ENCODE peak calls at places on chromosome 12, in four cellular contexts. F, E, D and M are unnamed samples.

GRCh38 chr12:108117163-108117849 is 11.8 kb upstream of the WSCD2 start:
- DNase-seq in F (no peak), E (no peak), D (no peak), M (peak; percentile 54)

GRCh38 chr12:19196959-19197630 is 67.6 kb downstream of the PLEKHA5 start:
- DNase-seq in F (no peak), E (no peak), D (no peak), M (peak; percentile 24)

GRCh38 chr12:112524676-112525425 is 106.1 kb downstream of the PTPN11 start:
- DNase-seq in F (no peak), E (peak; percentile 31), D (no peak), M (peak; percentile 31)

GRCh38 chr12:101490286-101490920 is 15.3 kb downstream of the SPIC start:
- DNase-seq in F (peak; percentile 61), E (peak; percentile 9), D (no peak), M (peak; percentile 56)

GRCh38 chr12:22271036-22271435 is 63.5 kb downstream of the ST8SIA1 start:
- DNase-seq in F (no peak), E (no peak), D (peak; percentile 77), M (no peak)

GRCh38 chr12:116559330-116560080 is at the start of gene MAP1LC3B2:
- DNase-seq in F (peak; percentile 15), E (no peak), D (no peak), M (peak; percentile 100)

GRCh38 chr12:119409043-119409442 is 74.5 kb downstream of the CCDC60 start:
- DNase-seq in F (no peak), E (no peak), D (no peak), M (no peak)

GRCh38 chr12:87813476-87814234 is 215.5 kb downstream of the C12orf50 start:
- DNase-seq in F (no peak), E (peak; percentile 38), D (no peak), M (no peak)

GRCh38 chr12:120460157-120460556 is 9.4 kb downstream of the SRSF9 start:
- DNase-seq in F (no peak), E (no peak), D (no peak), M (no peak)

GRCh38 chr12:9750276-9751203 is 10.2 kb downstream of the CD69 start:
- DNase-seq in F (peak; percentile 47), E (peak; percentile 74), D (peak; percentile 82), M (peak; percentile 81)

GRCh38 chr12:53345486-53346195 is 9.5 kb upstream of the SP7 start:
- DNase-seq in F (no peak), E (no peak), D (peak; percentile 57), M (no peak)

GRCh38 chr12:45122776-45123380 is 72.0 kb upstream of the DBX2 start:
- DNase-seq in F (peak; percentile 17), E (no peak), D (peak; percentile 13), M (peak; percentile 48)

GRCh38 chr12:121334513-121335343 is 17.5 kb downstream of the ANAPC5 start:
- DNase-seq in F (peak; percentile 58), E (peak; percentile 75), D (peak; percentile 65), M (peak; percentile 82)

GRCh38 chr12:47080725-47081502 is 1.2 kb upstream of the AMIGO2 start:
- DNase-seq in F (no peak), E (no peak), D (peak; percentile 88), M (peak; percentile 66)

GRCh38 chr12:94813314-94813713 is 163.0 kb upstream of the TMCC3 start:
- DNase-seq in F (no peak), E (no peak), D (no peak), M (no peak)

GRCh38 chr12:18808221-18808620 is 70.3 kb downstream of the CAPZA3 start:
- DNase-seq in F (no peak), E (no peak), D (no peak), M (no peak)

GRCh38 chr12:124884587-124885438 is 21.1 kb upstream of the SCARB1 start:
- DNase-seq in F (peak; percentile 84), E (no peak), D (no peak), M (no peak)

DNA sequence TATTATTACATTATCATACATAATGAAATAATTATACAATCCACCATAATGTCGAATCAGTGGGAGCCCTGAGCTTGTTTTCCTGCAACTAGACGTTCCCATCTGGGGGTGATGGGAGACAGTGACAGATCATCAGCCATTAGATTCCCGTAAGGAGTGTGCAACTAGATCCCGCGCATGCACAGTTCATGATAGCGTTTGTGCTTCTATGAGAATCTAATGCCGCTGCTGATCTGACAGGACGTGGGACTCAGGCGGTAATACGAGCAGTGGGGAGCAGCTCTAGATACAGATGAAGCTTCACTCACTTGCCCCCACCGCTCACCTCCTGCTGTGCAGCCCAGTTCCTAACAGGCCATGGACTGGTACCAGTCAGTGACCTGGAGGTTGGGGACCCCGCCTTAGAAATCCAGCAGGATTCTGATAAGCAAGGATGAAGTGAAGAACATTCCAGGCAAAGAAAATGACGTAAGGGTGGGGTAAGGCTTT is 204.6 kb downstream of the ETV6 start:
- DNase-seq in F (no peak), E (no peak), D (no peak), M (no peak)
- TF ChIP-seq POLR2A in F (no peak), E (no peak), D (no peak), M (no peak)

DNA sequence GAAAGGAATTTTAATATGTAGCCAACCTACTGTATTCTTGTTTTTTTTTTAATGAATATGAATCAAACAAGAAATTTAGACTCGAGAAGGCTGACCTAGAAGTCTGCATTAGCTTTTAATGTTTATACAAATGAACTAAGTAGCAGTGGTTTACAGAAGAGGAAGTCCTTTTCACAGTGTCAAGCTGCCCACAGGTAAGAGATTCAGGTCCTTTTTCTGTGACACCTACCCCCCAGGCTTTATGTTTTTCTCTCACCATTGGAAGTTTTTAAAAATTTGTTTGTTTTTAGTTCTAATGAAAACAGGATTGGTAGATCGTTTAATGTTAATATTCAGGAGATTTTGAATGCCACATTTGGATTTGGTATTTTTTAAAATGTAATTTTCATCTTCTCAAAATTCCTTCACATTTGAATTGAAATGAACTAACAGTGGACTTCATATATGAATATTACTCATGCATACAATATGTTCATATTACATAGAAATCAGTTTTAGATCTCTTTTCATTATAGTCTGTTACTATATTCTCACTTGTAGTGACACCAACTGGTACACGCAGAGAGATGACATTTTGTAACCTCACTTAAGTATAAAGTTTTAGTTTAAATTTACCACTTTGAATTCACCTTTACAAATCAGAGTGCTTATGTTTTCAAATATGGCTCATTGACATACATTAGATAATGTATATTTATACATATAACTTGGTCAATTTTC is 29.7 kb downstream of the ATF7IP start:
- DNase-seq in F (no peak), E (no peak), D (no peak), M (peak; percentile 30)
- H3K4me3 ChIP-seq in F (no peak overlapping the region), E (no peak overlapping the region), D (no peak overlapping the region), M (no peak overlapping the region)

DNA sequence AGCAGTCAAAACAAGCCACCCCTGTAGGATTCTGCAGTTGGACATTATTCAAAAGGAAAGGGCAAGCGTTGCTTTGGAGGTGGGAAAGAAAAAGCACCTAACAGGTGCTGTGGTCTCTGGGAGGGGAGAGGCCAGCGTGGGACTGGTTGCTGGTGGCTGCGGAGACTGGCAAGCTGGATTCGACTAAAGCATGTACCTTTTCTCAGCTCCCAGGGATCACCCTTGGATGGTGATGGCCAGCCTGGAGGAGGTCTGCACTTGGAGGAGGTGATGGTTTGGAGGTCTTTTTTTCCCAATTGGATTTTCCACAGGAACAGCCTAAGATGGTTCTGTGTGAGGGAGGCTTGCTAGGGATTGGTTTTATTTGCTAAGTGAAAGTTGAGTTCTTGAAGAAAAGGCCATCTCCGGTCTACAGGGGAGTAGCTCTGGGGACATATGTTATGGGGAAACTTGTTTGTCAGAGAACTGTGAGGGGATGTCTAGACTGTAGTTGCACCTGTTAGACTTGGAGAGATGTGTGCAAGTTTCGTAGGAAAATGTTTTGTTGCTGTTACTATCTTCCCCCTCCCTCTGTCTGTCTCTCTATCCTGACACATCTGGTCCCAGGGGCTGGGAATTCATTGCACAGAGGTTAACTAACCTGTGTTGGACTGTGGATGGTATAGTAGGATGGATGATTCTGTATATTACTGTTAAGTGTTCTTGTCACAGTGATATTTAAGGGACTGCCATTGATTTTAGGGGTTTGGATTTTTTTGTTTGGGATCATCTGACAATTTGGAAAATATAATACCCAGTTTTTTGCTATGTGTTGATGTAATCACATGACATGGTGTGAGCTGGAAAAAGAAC is 2.2 kb downstream of the DYRK2 start:
- DNase-seq in F (no peak), E (peak; percentile 6), D (peak; percentile 7), M (peak; percentile 25)
- TF ChIP-seq MYC in F (no peak), E (no peak), D (no peak), M (no peak)

DNA sequence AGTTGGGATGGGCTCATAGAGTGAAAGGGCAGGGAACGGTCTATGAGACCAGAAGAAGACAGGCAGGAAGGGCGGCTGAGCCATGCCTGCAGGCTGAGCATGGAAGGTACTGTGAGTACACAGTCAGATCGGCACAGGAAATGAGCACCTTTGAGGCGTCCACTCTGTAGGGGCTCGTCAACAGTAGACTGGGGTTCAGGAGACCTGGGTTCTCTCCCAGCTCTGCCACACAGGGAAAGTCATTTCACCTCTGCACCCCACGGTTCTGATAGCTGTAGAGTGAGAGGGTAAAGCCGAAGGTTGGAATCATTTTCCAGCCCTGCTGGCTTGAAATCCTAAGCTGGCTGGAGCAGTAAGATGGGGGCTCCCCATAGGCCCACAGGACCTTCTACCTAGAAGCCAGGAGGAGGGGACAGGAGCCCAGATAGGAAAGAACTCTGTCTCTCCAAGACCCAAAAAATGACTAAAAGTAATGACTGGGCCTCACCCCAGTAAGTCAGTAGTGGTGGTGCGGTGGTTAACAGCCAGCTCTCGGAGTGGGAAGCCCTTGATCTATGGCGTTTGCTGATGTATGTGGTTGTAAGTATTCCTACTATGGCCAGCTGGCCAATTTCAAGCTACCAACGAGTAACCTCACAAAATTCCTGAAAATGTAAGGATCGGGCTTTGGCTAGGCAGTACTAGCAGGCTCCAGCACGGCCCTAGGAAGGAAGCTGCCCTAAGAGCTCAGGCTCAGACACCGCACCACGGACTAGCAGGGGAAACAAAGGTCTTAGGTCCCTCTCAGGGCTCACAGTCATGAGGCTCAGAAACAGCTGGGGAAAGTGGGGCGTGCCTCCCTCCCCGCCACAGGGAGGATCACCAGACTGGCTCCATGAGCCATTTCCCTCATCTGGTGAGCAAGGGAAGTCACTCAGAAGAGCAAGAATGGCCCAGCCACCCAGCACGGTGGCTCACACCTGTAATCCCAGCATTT is 10.3 kb upstream of the CD27 start:
- DNase-seq in F (no peak), E (no peak), D (no peak), M (no peak)
- TF ChIP-seq POLR2A in F (no peak), E (no peak), D (no peak), M (no peak)